ENCODE peak calls at places on chromosomes 13 and 19, in five cellular contexts. F is PC-9, A is heart left ventricle, Y is mucosa of descending colon, T is cardiac muscle cell. Z is an unnamed sample.

GRCh38 chr13:96816261-96816660 is 178.0 kb downstream of the OXGR1 start:
- DNase-seq in F (no peak), A (peak; percentile 22), Y (no peak), T (peak; percentile 38), Z (no peak)

GRCh38 chr19:51148571-51148970 is 6.5 kb downstream of the SIGLEC7 start:
- DNase-seq in F (no peak), A (no peak), Y (no peak), T (no peak), Z (no peak)

GRCh38 chr13:50074843-50075242 is 59.6 kb downstream of the KCNRG start:
- DNase-seq in F (no peak), A (no peak), Y (no peak), T (no peak), Z (no peak)

GRCh38 chr13:59790626-59791025 is 373.1 kb downstream of the DIAPH3 start:
- DNase-seq in F (no peak), A (no peak), Y (no peak), T (peak; percentile 33), Z (no peak)

GRCh38 chr13:56907766-56908165 is 233.0 kb upstream of the PRR20A start:
- DNase-seq in F (no peak), A (no peak), Y (no peak), T (no peak), Z (no peak)

GRCh38 chr13:23979361-23980159 is 82.3 kb upstream of the C1QTNF9B start:
- DNase-seq in F (no peak), A (peak; percentile 88), Y (peak; percentile 69), T (peak; percentile 96), Z (peak; percentile 25)

GRCh38 chr19:32343550-32344262 is 1.7 kb upstream of the ZNF507 start:
- DNase-seq in F (peak; percentile 88), A (no peak), Y (no peak), T (peak; percentile 20), Z (no peak)

GRCh38 chr13:69585656-69586055 is 522.0 kb upstream of the ATXN8OS start:
- DNase-seq in F (no peak), A (no peak), Y (no peak), T (no peak), Z (no peak)

GRCh38 chr19:55257461-55258411 is 1.1 kb downstream of the PPP6R1 start:
- DNase-seq in F (no peak), A (no peak), Y (peak; percentile 50), T (peak; percentile 17), Z (no peak)

GRCh38 chr13:111938743-111939142 is 128.2 kb upstream of the SOX1 start:
- DNase-seq in F (no peak), A (no peak), Y (no peak), T (no peak), Z (no peak)

GRCh38 chr19:10104665-10105221 is 1.4 kb upstream of the PPAN start:
- DNase-seq in F (no peak), A (no peak), Y (no peak), T (no peak), Z (no peak)
- H3K4me3 ChIP-seq in F (no peak overlapping the region), A (no peak overlapping the region), Y (no peak overlapping the region), T (no peak overlapping the region), Z (no peak overlapping the region)

GRCh38 chr19:33345163-33345562 is 28.3 kb upstream of the CEBPG start:
- DNase-seq in F (no peak), A (no peak), Y (no peak), T (no peak), Z (no peak)

GRCh38 chr19:33344611-33345010 is 28.9 kb upstream of the CEBPG start:
- DNase-seq in F (no peak), A (no peak), Y (no peak), T (no peak), Z (no peak)

GRCh38 chr19:33348301-33349010 is 25.1 kb upstream of the CEBPG start:
- DNase-seq in F (no peak), A (no peak), Y (no peak), T (peak; percentile 38), Z (no peak)

GRCh38 chr19:33347300-33347699 is 26.2 kb upstream of the CEBPG start:
- DNase-seq in F (no peak), A (no peak), Y (no peak), T (no peak), Z (no peak)

GRCh38 chr19:33346665-33347064 is 26.8 kb upstream of the CEBPG start:
- DNase-seq in F (no peak), A (no peak), Y (no peak), T (no peak), Z (no peak)
- H3K36me3 ChIP-seq in F (no peaks in the 10 kb centered on the region), A (no peaks in the 10 kb centered on the region), Y (no peaks in the 10 kb centered on the region), T (no peaks in the 10 kb centered on the region), Z (no peaks in the 10 kb centered on the region)

GRCh38 chr13:107373551-107373950 is 805.6 kb upstream of the ARGLU1 start:
- DNase-seq in F (peak; percentile 76), A (no peak), Y (no peak), T (peak; percentile 75), Z (peak; percentile 57)
- H3K4me3 ChIP-seq in F (no peak overlapping the region), A (no peak overlapping the region), Y (no peak overlapping the region), T (no peak overlapping the region), Z (no peak overlapping the region)

DNA sequence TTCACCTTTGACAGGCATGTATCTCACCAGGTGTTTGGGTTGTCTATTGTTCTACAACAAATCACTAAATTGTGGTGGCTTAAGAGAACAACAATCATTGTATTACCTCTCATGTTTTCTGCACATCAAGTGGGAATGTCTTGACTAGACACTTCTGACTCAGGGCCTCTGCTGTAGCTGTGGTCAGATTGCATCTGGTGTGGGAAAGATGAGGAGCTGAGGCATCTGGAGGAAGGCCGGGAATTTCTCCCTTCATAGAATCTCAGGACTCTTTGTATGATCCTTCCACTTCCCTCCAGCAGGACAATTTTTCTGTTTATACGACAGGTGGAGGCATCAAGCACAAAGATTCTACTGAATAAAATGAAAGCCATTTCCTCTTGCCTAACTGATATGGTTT is 511.8 kb upstream of the NBEA start:
- DNase-seq in F (no peak), A (no peak), Y (no peak), T (no peak), Z (peak; percentile 7)
- H3K36me3 ChIP-seq in F (no peaks in the 10 kb centered on the region), A (no peaks in the 10 kb centered on the region), Y (no peaks in the 10 kb centered on the region), T (no peaks in the 10 kb centered on the region), Z (no peaks in the 10 kb centered on the region)

DNA sequence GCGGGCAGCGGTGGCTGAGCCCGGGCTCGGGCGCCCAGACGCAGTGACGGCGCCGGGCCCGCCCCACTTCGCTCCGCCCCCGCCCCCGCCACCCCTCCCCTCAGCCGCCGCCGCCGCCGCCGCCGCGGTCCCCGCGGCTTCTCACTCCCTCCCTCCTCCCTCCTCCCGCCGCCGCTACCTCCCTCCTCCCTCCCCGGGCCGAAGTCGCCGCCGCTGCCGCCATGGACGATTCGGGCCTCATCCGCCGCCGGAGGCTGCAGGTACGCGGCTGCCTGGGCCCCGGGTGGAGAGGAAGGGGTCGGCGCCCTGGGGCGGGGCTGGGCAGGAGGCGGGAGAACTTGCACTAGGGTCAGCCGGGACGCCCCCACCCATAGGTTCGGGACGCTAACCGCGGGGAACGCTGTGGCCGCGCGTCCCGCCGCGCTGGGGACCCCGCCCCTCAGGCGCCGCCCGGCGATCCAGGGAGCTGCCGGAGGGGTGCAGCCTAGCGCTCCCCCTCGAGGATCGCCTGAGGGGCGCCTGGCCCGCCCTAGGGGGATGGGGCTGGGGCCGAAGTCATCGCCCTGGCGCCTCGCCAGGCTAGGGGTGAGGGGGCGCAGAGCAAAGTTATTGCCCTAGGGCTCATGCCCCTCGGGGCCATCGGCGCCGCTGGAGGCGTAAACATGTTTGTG is 497 bp downstream of the RTBDN start:
- DNase-seq in F (no peak), A (no peak), Y (peak; percentile 57), T (peak; percentile 18), Z (no peak)
- H3K4me3 ChIP-seq in F (peak overlapping the region; percentile 69), A (peak overlapping the region; percentile 46), Y (no peak overlapping the region), T (peak overlapping the region; percentile 53), Z (peak overlapping the region; percentile 41)

GRCh38 chr19:10692673-10693264 is 8.5 kb upstream of the QTRT1 start:
- DNase-seq in F (peak; percentile 36), A (no peak), Y (no peak), T (no peak), Z (no peak)

GRCh38 chr19:10694706-10695105 is 6.5 kb upstream of the QTRT1 start:
- DNase-seq in F (peak; percentile 25), A (no peak), Y (no peak), T (no peak), Z (no peak)

GRCh38 chr19:10691178-10691881 is 9.9 kb upstream of the QTRT1 start:
- DNase-seq in F (peak; percentile 28), A (no peak), Y (no peak), T (no peak), Z (no peak)

GRCh38 chr19:10690351-10690781 is 10.9 kb upstream of the QTRT1 start:
- DNase-seq in F (peak; percentile 65), A (no peak), Y (no peak), T (peak; percentile 79), Z (no peak)

DNA sequence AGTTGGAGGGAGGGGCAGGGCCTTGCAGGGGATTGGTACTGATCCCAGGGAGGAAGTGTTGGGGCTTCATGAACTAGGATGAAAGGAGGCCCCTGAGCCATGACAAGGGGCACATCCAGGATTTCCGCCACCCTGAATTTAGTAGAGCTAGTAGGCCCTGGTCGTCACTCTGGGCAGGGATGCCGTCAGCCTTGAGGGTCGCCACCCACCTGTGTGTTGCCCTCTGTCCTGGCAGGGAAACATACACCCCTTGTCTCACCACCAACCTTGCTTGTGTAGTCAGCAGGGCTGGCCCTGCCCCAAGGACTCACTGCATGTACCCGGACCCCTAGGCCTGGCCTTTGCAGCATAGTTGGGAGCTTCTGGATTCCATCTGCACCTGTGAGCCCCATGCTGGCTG is 9.4 kb upstream of the QTRT1 start:
- DNase-seq in F (no peak), A (no peak), Y (no peak), T (no peak), Z (no peak)
- H3K36me3 ChIP-seq in F (peaks cover 8% of the 10 kb centered on the region), A (peaks cover 59% of the 10 kb centered on the region), Y (no peaks in the 10 kb centered on the region), T (peaks cover 43% of the 10 kb centered on the region), Z (peaks cover 10% of the 10 kb centered on the region)

Z was measured in kidney epithelial cell.